ENCODE peak calls at places on chromosome 2, in ten cellular contexts. One of them, this sample, is unnamed.
A peak's percentile ranks its signal among the peaks of the same experiment; 100 is the strongest.

GRCh38 chr2:120287183-120288015 is 34.7 kb downstream of the RALB start:
- DNase-seq in cerebellar nuclear complex: no peak
- DNase-seq in NCI-H345: no peak
- DNase-seq in astrocyte of the cerebellum: peak; percentile 34
- DNase-seq in heart left ventricle: no peak
- DNase-seq in GM23248: peak; percentile 97
- DNase-seq in ascending aorta: no peak
- DNase-seq in GM10248: peak; percentile 75
- DNase-seq in coronary artery: no peak
- DNase-seq in ovary: no peak
- DNase-seq in this sample: no peak

GRCh38 chr2:47083485-47083884 is 71.6 kb downstream of the STPG4 start:
- DNase-seq in cerebellar nuclear complex: no peak
- DNase-seq in NCI-H345: no peak
- DNase-seq in astrocyte of the cerebellum: no peak
- DNase-seq in heart left ventricle: no peak
- DNase-seq in GM23248: no peak
- DNase-seq in ascending aorta: no peak
- DNase-seq in GM10248: no peak
- DNase-seq in coronary artery: no peak
- DNase-seq in ovary: no peak
- DNase-seq in this sample: no peak

GRCh38 chr2:64773461-64774118 is 119.9 kb upstream of the SERTAD2 start:
- DNase-seq in cerebellar nuclear complex: no peak
- DNase-seq in NCI-H345: no peak
- DNase-seq in astrocyte of the cerebellum: no peak
- DNase-seq in heart left ventricle: no peak
- DNase-seq in GM23248: no peak
- DNase-seq in ascending aorta: no peak
- DNase-seq in GM10248: no peak
- DNase-seq in coronary artery: no peak
- DNase-seq in ovary: no peak
- DNase-seq in this sample: no peak

GRCh38 chr2:140943867-140944266 is 1186.9 kb downstream of the LRP1B start:
- DNase-seq in cerebellar nuclear complex: no peak
- DNase-seq in NCI-H345: no peak
- DNase-seq in astrocyte of the cerebellum: no peak
- DNase-seq in heart left ventricle: no peak
- DNase-seq in GM23248: no peak
- DNase-seq in ascending aorta: no peak
- DNase-seq in GM10248: no peak
- DNase-seq in coronary artery: no peak
- DNase-seq in ovary: no peak
- DNase-seq in this sample: no peak

GRCh38 chr2:223797073-223797472 is 40.3 kb downstream of the AP1S3 start:
- DNase-seq in cerebellar nuclear complex: no peak
- DNase-seq in NCI-H345: no peak
- DNase-seq in astrocyte of the cerebellum: peak; percentile 59
- DNase-seq in heart left ventricle: no peak
- DNase-seq in GM23248: no peak
- DNase-seq in ascending aorta: no peak
- DNase-seq in GM10248: no peak
- DNase-seq in coronary artery: no peak
- DNase-seq in ovary: no peak
- DNase-seq in this sample: no peak

GRCh38 chr2:190636362-190636761 is 12.5 kb upstream of the NAB1 start:
- DNase-seq in cerebellar nuclear complex: no peak
- DNase-seq in NCI-H345: no peak
- DNase-seq in astrocyte of the cerebellum: peak; percentile 35
- DNase-seq in heart left ventricle: no peak
- DNase-seq in GM23248: peak; percentile 85
- DNase-seq in ascending aorta: no peak
- DNase-seq in GM10248: no peak
- DNase-seq in coronary artery: no peak
- DNase-seq in ovary: no peak
- DNase-seq in this sample: no peak

GRCh38 chr2:189015378-189015777 is 41.2 kb downstream of the COL3A1 start:
- DNase-seq in cerebellar nuclear complex: no peak
- DNase-seq in NCI-H345: no peak
- DNase-seq in astrocyte of the cerebellum: no peak
- DNase-seq in heart left ventricle: no peak
- DNase-seq in GM23248: no peak
- DNase-seq in ascending aorta: no peak
- DNase-seq in GM10248: no peak
- DNase-seq in coronary artery: no peak
- DNase-seq in ovary: no peak
- DNase-seq in this sample: no peak

GRCh38 chr2:187054501-187055319 is 205.7 kb upstream of the ZSWIM2 start:
- DNase-seq in cerebellar nuclear complex: no peak
- DNase-seq in NCI-H345: no peak
- DNase-seq in astrocyte of the cerebellum: no peak
- DNase-seq in heart left ventricle: no peak
- DNase-seq in GM23248: no peak
- DNase-seq in ascending aorta: no peak
- DNase-seq in GM10248: no peak
- DNase-seq in coronary artery: no peak
- DNase-seq in ovary: no peak
- DNase-seq in this sample: no peak

GRCh38 chr2:111100765-111101162 is 19.9 kb upstream of the BCL2L11 start:
- DNase-seq in cerebellar nuclear complex: no peak
- DNase-seq in NCI-H345: no peak
- DNase-seq in astrocyte of the cerebellum: no peak
- DNase-seq in heart left ventricle: no peak
- DNase-seq in GM23248: no peak
- DNase-seq in ascending aorta: no peak
- DNase-seq in GM10248: peak; percentile 48
- DNase-seq in coronary artery: no peak
- DNase-seq in ovary: no peak
- DNase-seq in this sample: no peak

GRCh38 chr2:63676135-63676534 is 87.4 kb downstream of the MDH1 start:
- DNase-seq in cerebellar nuclear complex: no peak
- DNase-seq in NCI-H345: no peak
- DNase-seq in astrocyte of the cerebellum: no peak
- DNase-seq in heart left ventricle: no peak
- DNase-seq in GM23248: no peak
- DNase-seq in ascending aorta: no peak
- DNase-seq in GM10248: no peak
- DNase-seq in coronary artery: no peak
- DNase-seq in ovary: no peak
- DNase-seq in this sample: no peak

GRCh38 chr2:97708608-97709007 is 4.8 kb upstream of the ZAP70 start:
- DNase-seq in cerebellar nuclear complex: no peak
- DNase-seq in NCI-H345: no peak
- DNase-seq in astrocyte of the cerebellum: no peak
- DNase-seq in heart left ventricle: no peak
- DNase-seq in GM23248: no peak
- DNase-seq in ascending aorta: no peak
- DNase-seq in GM10248: no peak
- DNase-seq in coronary artery: no peak
- DNase-seq in ovary: peak; percentile 7
- DNase-seq in this sample: no peak

GRCh38 chr2:26324903-26325302 is 21.0 kb upstream of the SELENOI start:
- DNase-seq in cerebellar nuclear complex: no peak
- DNase-seq in NCI-H345: no peak
- DNase-seq in astrocyte of the cerebellum: no peak
- DNase-seq in heart left ventricle: no peak
- DNase-seq in GM23248: no peak
- DNase-seq in ascending aorta: no peak
- DNase-seq in GM10248: no peak
- DNase-seq in coronary artery: no peak
- DNase-seq in ovary: no peak
- DNase-seq in this sample: no peak

GRCh38 chr2:239920616-239921365 is 104.4 kb downstream of the NDUFA10 start:
- DNase-seq in cerebellar nuclear complex: no peak
- DNase-seq in NCI-H345: no peak
- DNase-seq in astrocyte of the cerebellum: no peak
- DNase-seq in heart left ventricle: no peak
- DNase-seq in GM23248: no peak
- DNase-seq in ascending aorta: peak; percentile 58
- DNase-seq in GM10248: no peak
- DNase-seq in coronary artery: peak; percentile 64
- DNase-seq in ovary: no peak
- DNase-seq in this sample: no peak

GRCh38 chr2:208671312-208671711 is 264.7 kb downstream of the PTH2R start:
- DNase-seq in cerebellar nuclear complex: no peak
- DNase-seq in NCI-H345: no peak
- DNase-seq in astrocyte of the cerebellum: no peak
- DNase-seq in heart left ventricle: no peak
- DNase-seq in GM23248: no peak
- DNase-seq in ascending aorta: no peak
- DNase-seq in GM10248: no peak
- DNase-seq in coronary artery: no peak
- DNase-seq in ovary: no peak
- DNase-seq in this sample: peak; percentile 20

GRCh38 chr2:217994776-217995274 is 8.0 kb downstream of the TNS1 start:
- DNase-seq in cerebellar nuclear complex: no peak
- DNase-seq in NCI-H345: no peak
- DNase-seq in astrocyte of the cerebellum: no peak
- DNase-seq in heart left ventricle: no peak
- DNase-seq in GM23248: peak; percentile 94
- DNase-seq in ascending aorta: no peak
- DNase-seq in GM10248: no peak
- DNase-seq in coronary artery: no peak
- DNase-seq in ovary: no peak
- DNase-seq in this sample: no peak

GRCh38 chr2:61816480-61817355 is 37.1 kb downstream of the FAM161A start:
- DNase-seq in cerebellar nuclear complex: no peak
- DNase-seq in NCI-H345: no peak
- DNase-seq in astrocyte of the cerebellum: no peak
- DNase-seq in heart left ventricle: no peak
- DNase-seq in GM23248: peak; percentile 23
- DNase-seq in ascending aorta: no peak
- DNase-seq in GM10248: no peak
- DNase-seq in coronary artery: peak; percentile 17
- DNase-seq in ovary: no peak
- DNase-seq in this sample: no peak

GRCh38 chr2:242057379-242058040 is 188.0 kb downstream of the RTP5 start:
- DNase-seq in cerebellar nuclear complex: no peak
- DNase-seq in NCI-H345: no peak
- DNase-seq in astrocyte of the cerebellum: no peak
- DNase-seq in heart left ventricle: no peak
- DNase-seq in GM23248: no peak
- DNase-seq in ascending aorta: no peak
- DNase-seq in GM10248: peak; percentile 10
- DNase-seq in coronary artery: peak; percentile 64
- DNase-seq in ovary: no peak
- DNase-seq in this sample: no peak

GRCh38 chr2:167005096-167005495 is 116.8 kb downstream of the XIRP2 start:
- DNase-seq in cerebellar nuclear complex: no peak
- DNase-seq in NCI-H345: no peak
- DNase-seq in astrocyte of the cerebellum: no peak
- DNase-seq in heart left ventricle: no peak
- DNase-seq in GM23248: no peak
- DNase-seq in ascending aorta: no peak
- DNase-seq in GM10248: no peak
- DNase-seq in coronary artery: no peak
- DNase-seq in ovary: no peak
- DNase-seq in this sample: no peak

GRCh38 chr2:69789129-69789528 is 40.3 kb upstream of the GMCL1 start:
- DNase-seq in cerebellar nuclear complex: no peak
- DNase-seq in NCI-H345: no peak
- DNase-seq in astrocyte of the cerebellum: peak; percentile 51
- DNase-seq in heart left ventricle: no peak
- DNase-seq in GM23248: peak; percentile 93
- DNase-seq in ascending aorta: peak; percentile 82
- DNase-seq in GM10248: no peak
- DNase-seq in coronary artery: peak; percentile 78
- DNase-seq in ovary: no peak
- DNase-seq in this sample: no peak

GRCh38 chr2:74419345-74419744 is 2.1 kb downstream of the C2orf81 start:
- DNase-seq in cerebellar nuclear complex: no peak
- DNase-seq in NCI-H345: no peak
- DNase-seq in astrocyte of the cerebellum: no peak
- DNase-seq in heart left ventricle: no peak
- DNase-seq in GM23248: no peak
- DNase-seq in ascending aorta: no peak
- DNase-seq in GM10248: no peak
- DNase-seq in coronary artery: no peak
- DNase-seq in ovary: no peak
- DNase-seq in this sample: no peak

GRCh38 chr2:18626256-18626668 is 36.9 kb upstream of the NT5C1B start:
- DNase-seq in cerebellar nuclear complex: no peak
- DNase-seq in NCI-H345: no peak
- DNase-seq in astrocyte of the cerebellum: no peak
- DNase-seq in heart left ventricle: no peak
- DNase-seq in GM23248: peak; percentile 71
- DNase-seq in ascending aorta: no peak
- DNase-seq in GM10248: no peak
- DNase-seq in coronary artery: no peak
- DNase-seq in ovary: no peak
- DNase-seq in this sample: no peak

This sample was measured in NCI-H1105 treated with DMSO at 0.1 percent for 48 hours.